ENCODE peak calls at places on chromosomes 13 and 19, in four cellular contexts. One of them, this sample, is unnamed.

GRCh38 chr13:46617382-46617781 is 64.4 kb downstream of the LRCH1 start:
- DNase-seq in immature natural killer cell: no peak
- DNase-seq in EL: no peak
- DNase-seq in stimulated activated CD4-positive, alpha-beta T cell treated with anti-CD3 and anti-CD28 coated beads, TNF-alpha, amount 100 ng/mL, for 48 hours: no peak
- DNase-seq in this sample: no peak

GRCh38 chr19:52343548-52343947 is 7.5 kb downstream of the ZNF610 start:
- DNase-seq in immature natural killer cell: peak
- DNase-seq in EL: peak
- DNase-seq in stimulated activated CD4-positive, alpha-beta T cell treated with anti-CD3 and anti-CD28 coated beads, TNF-alpha, amount 100 ng/mL, for 48 hours: peak
- DNase-seq in this sample: peak

GRCh38 chr13:29674532-29674931 is 79.0 kb upstream of the SLC7A1 start:
- DNase-seq in immature natural killer cell: no peak
- DNase-seq in EL: peak
- DNase-seq in stimulated activated CD4-positive, alpha-beta T cell treated with anti-CD3 and anti-CD28 coated beads, TNF-alpha, amount 100 ng/mL, for 48 hours: no peak
- DNase-seq in this sample: no peak

GRCh38 chr19:12721656-12722565 is 1.8 kb downstream of the TNPO2 start:
- DNase-seq in immature natural killer cell: no peak
- DNase-seq in EL: peak
- DNase-seq in stimulated activated CD4-positive, alpha-beta T cell treated with anti-CD3 and anti-CD28 coated beads, TNF-alpha, amount 100 ng/mL, for 48 hours: peak
- DNase-seq in this sample: peak

GRCh38 chr19:10918359-10918758 is 10.1 kb downstream of the YIPF2 start:
- DNase-seq in immature natural killer cell: no peak
- DNase-seq in EL: no peak
- DNase-seq in stimulated activated CD4-positive, alpha-beta T cell treated with anti-CD3 and anti-CD28 coated beads, TNF-alpha, amount 100 ng/mL, for 48 hours: no peak
- DNase-seq in this sample: no peak

GRCh38 chr19:6677924-6678689 is 8.1 kb upstream of the TNFSF14 start:
- DNase-seq in immature natural killer cell: no peak
- DNase-seq in EL: no peak
- DNase-seq in stimulated activated CD4-positive, alpha-beta T cell treated with anti-CD3 and anti-CD28 coated beads, TNF-alpha, amount 100 ng/mL, for 48 hours: peak
- DNase-seq in this sample: no peak

GRCh38 chr19:39408392-39409206 is 2.0 kb downstream of the ZFP36 start:
- DNase-seq in immature natural killer cell: peak
- DNase-seq in EL: peak
- DNase-seq in stimulated activated CD4-positive, alpha-beta T cell treated with anti-CD3 and anti-CD28 coated beads, TNF-alpha, amount 100 ng/mL, for 48 hours: no peak
- DNase-seq in this sample: no peak

GRCh38 chr13:53343345-53343744 is 314.7 kb downstream of the OLFM4 start:
- DNase-seq in immature natural killer cell: no peak
- DNase-seq in EL: no peak
- DNase-seq in stimulated activated CD4-positive, alpha-beta T cell treated with anti-CD3 and anti-CD28 coated beads, TNF-alpha, amount 100 ng/mL, for 48 hours: no peak
- DNase-seq in this sample: no peak

GRCh38 chr19:52007805-52008557 is at the start of gene ZNF615:
- DNase-seq in immature natural killer cell: peak
- DNase-seq in EL: peak
- DNase-seq in stimulated activated CD4-positive, alpha-beta T cell treated with anti-CD3 and anti-CD28 coated beads, TNF-alpha, amount 100 ng/mL, for 48 hours: peak
- DNase-seq in this sample: peak

GRCh38 chr13:65746522-65746921 is 1483.6 kb downstream of the PCDH9 start:
- DNase-seq in immature natural killer cell: no peak
- DNase-seq in EL: no peak
- DNase-seq in stimulated activated CD4-positive, alpha-beta T cell treated with anti-CD3 and anti-CD28 coated beads, TNF-alpha, amount 100 ng/mL, for 48 hours: no peak
- DNase-seq in this sample: no peak

This sample was measured in T-helper 22 cell.